ENCODE peak calls at places on chromosomes 2 and 18, in nine cellular contexts. H, I, T, Z, D, J, B, E and U are unnamed samples.

GRCh38 chr2:174023591-174024523 is 58.7 kb upstream of the SP3 start:
- DNase-seq in T (no peak), D (no peak), H (peak), E (peak), Z (peak), B (peak), I (no peak), J (peak), U (no peak)

GRCh38 chr18:449374-449773 is 51.1 kb downstream of the COLEC12 start:
- DNase-seq in B (no peak), H (no peak), D (no peak), I (no peak), T (no peak), Z (no peak), J (no peak), E (no peak), U (peak)

GRCh38 chr2:25349397-25349796 is 7.7 kb upstream of the DNMT3A start:
- DNase-seq in Z (no peak), J (no peak), D (no peak), H (no peak), I (no peak), E (no peak), B (no peak), T (no peak), U (no peak)

GRCh38 chr2:101725515-101726192 is 28.1 kb downstream of the MAP4K4 start:
- DNase-seq in E (no peak), T (no peak), D (no peak), H (peak), I (no peak), J (no peak), B (no peak), Z (no peak), U (no peak)

GRCh38 chr2:147998203-147998602 is 22.3 kb downstream of the ORC4 start:
- DNase-seq in I (no peak), D (no peak), E (no peak), T (no peak), Z (no peak), B (no peak), J (no peak), H (no peak), U (no peak)

GRCh38 chr2:145070703-145071102 is 550.8 kb upstream of the ZEB2 start:
- DNase-seq in I (no peak), Z (no peak), D (no peak), B (no peak), E (no peak), J (no peak), T (no peak), H (no peak), U (no peak)

GRCh38 chr18:26462304-26462703 is 86.0 kb downstream of the KCTD1 start:
- DNase-seq in D (no peak), J (no peak), I (no peak), B (no peak), T (no peak), H (no peak), Z (no peak), E (no peak), U (no peak)

GRCh38 chr2:134282638-134283400 is 28.9 kb downstream of the MGAT5 start:
- DNase-seq in D (no peak), E (no peak), J (peak), B (peak), I (no peak), Z (peak), T (peak), H (peak), U (no peak)

GRCh38 chr2:37614061-37614802 is 57.2 kb downstream of the CDC42EP3 start:
- DNase-seq in T (no peak), B (peak), H (no peak), Z (no peak), I (peak), J (no peak), D (no peak), E (peak), U (no peak)

GRCh38 chr2:223008162-223008561 is 43.8 kb upstream of the KCNE4 start:
- DNase-seq in D (no peak), Z (no peak), B (no peak), E (no peak), H (no peak), I (no peak), J (no peak), T (no peak), U (no peak)

GRCh38 chr2:201432551-201433388 is 18.5 kb downstream of the TRAK2 start:
- DNase-seq in H (no peak), E (no peak), I (no peak), Z (no peak), B (peak), T (no peak), J (no peak), D (no peak), U (no peak)

GRCh38 chr2:230932556-230933511 is 7.8 kb upstream of the GPR55 start:
- DNase-seq in T (no peak), B (no peak), E (no peak), H (no peak), I (no peak), D (no peak), J (no peak), Z (no peak), U (no peak)